ENCODE peak calls at places on chromosomes 4 and X, in six cellular contexts. P is suprapubic skin; D is lung; H is left ventricle myocardium inferior; Z is fibroblast of lung; A is naive thymus-derived CD4-positive, alpha-beta T cell. L is an unnamed sample.
A peak's percentile ranks its signal among the peaks of the same experiment; 100 is the strongest.

GRCh38 chr4:5112333-5112732 is 61.1 kb downstream of the STK32B start:
- DNase-seq in P (no peak), D (no peak), H (no peak), Z (no peak), A (no peak), L (no peak)

GRCh38 chr4:86484241-86484640 is 109.9 kb upstream of the PTPN13 start:
- DNase-seq in P (no peak), D (no peak), H (no peak), Z (peak; percentile 25), A (no peak), L (no peak)

GRCh38 chr4:140764785-140765392 is 8.7 kb upstream of the TBC1D9 start:
- DNase-seq in P (no peak), D (peak; percentile 36), H (no peak), Z (peak; percentile 6), A (no peak), L (no peak)

GRCh38 chr4:848307-848691 is 22.4 kb upstream of the CPLX1 start:
- DNase-seq in P (no peak), D (no peak), H (no peak), Z (no peak), A (no peak), L (no peak)

GRCh38 chr4:24730256-24731001 is 64.9 kb upstream of the SOD3 start:
- DNase-seq in P (peak; percentile 82), D (peak; percentile 56), H (peak; percentile 59), Z (peak; percentile 73), A (no peak), L (peak; percentile 94)

GRCh38 chr4:183304067-183304466 is 16.0 kb downstream of the CLDN22 start:
- DNase-seq in P (no peak), D (no peak), H (no peak), Z (no peak), A (no peak), L (no peak)

GRCh38 chr4:152678841-152679240 is 956 bp downstream of the TMEM154 start:
- DNase-seq in P (no peak), D (no peak), H (no peak), Z (no peak), A (no peak), L (no peak)

GRCh38 chr4:37934096-37934495 is 26.1 kb upstream of the PTTG2 start:
- DNase-seq in P (no peak), D (no peak), H (no peak), Z (no peak), A (no peak), L (no peak)

GRCh38 chr4:121764702-121765367 is at the start of gene SMIM43:
- DNase-seq in P (no peak), D (no peak), H (no peak), Z (peak; percentile 29), A (no peak), L (no peak)

GRCh38 chrX:123081766-123082165 is 102.3 kb upstream of the GRIA3 start:
- DNase-seq in P (no peak), D (no peak), H (no peak), Z (peak; percentile 81), A (no peak), L (no peak)

GRCh38 chr4:167622481-167623240 is 388.4 kb upstream of the SPOCK3 start:
- DNase-seq in P (no peak), D (no peak), H (peak; percentile 19), Z (peak; percentile 20), A (no peak), L (no peak)

GRCh38 chrX:106894392-106894909 is 8.7 kb downstream of the RIPPLY1 start:
- DNase-seq in P (no peak), D (peak; percentile 60), H (no peak), Z (peak; percentile 70), A (peak; percentile 54), L (peak; percentile 58)

GRCh38 chr4:94397635-94398034 is 54.1 kb upstream of the PDLIM5 start:
- DNase-seq in P (no peak), D (no peak), H (no peak), Z (no peak), A (no peak), L (no peak)
- H3K9me3 ChIP-seq in P (no peaks in the 10 kb centered on the region), D (no peaks in the 10 kb centered on the region), H (peaks cover 3% of the 10 kb centered on the region), Z (no peaks in the 10 kb centered on the region), A (no peaks in the 10 kb centered on the region), L (no peaks in the 10 kb centered on the region)

DNA sequence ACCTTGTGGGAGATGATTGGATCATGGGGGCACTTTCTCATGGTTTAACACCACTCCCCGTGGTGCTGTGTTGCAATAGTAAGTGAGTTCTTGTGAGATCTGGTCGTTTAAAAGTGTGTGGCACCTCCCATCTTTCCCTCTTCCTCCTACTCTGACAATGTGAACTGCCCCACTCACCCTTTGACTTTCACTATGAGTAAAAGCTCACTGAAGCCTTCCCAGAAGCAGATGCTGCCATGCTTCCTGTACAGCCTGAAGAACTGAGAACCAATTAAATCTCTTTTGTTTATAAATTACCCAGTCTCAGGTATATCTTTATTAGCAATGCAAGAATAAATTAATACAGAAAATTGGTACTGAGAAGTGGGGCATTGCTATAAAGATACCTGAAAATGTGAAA is 509.6 kb upstream of the CT83 start:
- DNase-seq in P (no peak), D (no peak), H (no peak), Z (no peak), A (no peak), L (no peak)
- H3K9me3 ChIP-seq in P (no peaks in the 10 kb centered on the region), D (peaks cover 8% of the 10 kb centered on the region), H (no peaks in the 10 kb centered on the region), Z (no peaks in the 10 kb centered on the region), A (no peaks in the 10 kb centered on the region), L (no peaks in the 10 kb centered on the region)

DNA sequence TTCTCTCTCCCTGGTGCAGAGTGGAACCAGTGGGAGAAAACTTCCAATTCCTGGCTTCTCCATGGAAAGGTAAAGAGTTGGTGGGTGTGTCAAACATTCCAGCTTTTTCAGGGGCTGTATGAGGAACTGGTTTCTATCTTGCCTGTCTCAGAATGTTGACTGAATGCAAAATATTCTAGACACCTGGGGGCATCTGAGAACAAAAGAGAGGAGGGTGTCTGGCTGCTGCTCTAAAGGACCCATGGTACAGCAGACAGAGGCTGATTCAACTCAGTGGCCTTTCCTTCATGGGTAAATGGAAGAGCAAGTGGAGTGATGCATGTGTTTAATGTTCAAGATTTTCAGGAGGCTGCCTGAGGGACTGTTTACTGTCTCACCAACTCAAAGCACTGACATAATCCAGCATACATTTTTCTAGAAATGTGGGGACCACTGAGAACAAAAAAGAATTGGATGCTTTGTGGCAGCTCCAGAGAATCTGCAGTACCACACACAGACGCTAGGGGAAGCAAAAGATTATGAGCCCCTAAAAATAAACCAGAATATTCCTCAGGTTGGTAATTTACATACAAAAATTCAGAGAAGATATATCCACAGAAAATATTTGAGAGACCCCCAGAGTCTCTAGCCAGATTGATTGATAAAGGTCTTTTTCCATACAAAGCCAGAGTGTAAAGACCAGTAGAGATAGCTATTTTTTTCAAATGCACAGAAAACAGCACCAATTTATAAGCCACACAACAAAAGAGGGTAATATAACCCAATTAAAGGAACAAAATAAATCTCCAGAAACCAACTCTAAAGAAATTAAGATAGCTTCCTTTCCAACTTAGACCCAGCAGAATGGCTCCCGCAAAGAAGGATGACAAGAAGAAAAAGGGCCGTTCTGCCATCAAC is 48.0 kb upstream of the STARD8 start:
- DNase-seq in P (no peak), D (no peak), H (no peak), Z (no peak), A (no peak), L (no peak)
- H3K9me3 ChIP-seq in P (no peaks in the 10 kb centered on the region), D (peaks cover 12% of the 10 kb centered on the region), H (peaks cover 17% of the 10 kb centered on the region), Z (no peaks in the 10 kb centered on the region), A (peaks cover 5% of the 10 kb centered on the region), L (no peaks in the 10 kb centered on the region)

DNA sequence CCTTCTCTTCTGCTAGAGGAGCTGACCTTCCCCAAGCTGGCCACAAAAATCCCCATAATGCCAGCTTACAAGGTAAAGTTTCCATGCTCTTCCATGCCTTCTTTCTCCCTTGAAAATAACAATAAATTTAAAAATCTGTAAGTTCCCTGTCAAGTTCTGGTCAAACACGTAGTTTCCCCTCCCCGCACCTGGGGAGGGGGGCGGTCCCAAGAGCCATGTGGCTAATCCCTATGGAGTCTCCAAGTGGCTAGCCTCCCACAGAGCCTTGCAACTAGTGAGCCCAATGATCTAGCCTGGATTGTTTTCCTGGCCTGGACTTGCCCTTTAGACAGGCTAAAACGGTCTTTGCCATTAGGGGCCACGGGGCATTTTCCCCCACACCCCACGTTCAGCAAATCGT is 2.1 kb upstream of the NRK start:
- DNase-seq in P (no peak), D (no peak), H (no peak), Z (no peak), A (no peak), L (no peak)
- H3K9me3 ChIP-seq in P (no peaks in the 10 kb centered on the region), D (peaks cover 10% of the 10 kb centered on the region), H (no peaks in the 10 kb centered on the region), Z (no peaks in the 10 kb centered on the region), A (no peaks in the 10 kb centered on the region), L (no peaks in the 10 kb centered on the region)

GRCh38 chrX:56309881-56310280 is 77.7 kb downstream of the KLF8 start:
- DNase-seq in P (no peak), D (no peak), H (no peak), Z (no peak), A (no peak), L (no peak)

GRCh38 chrX:56310581-56310980 is 78.4 kb downstream of the KLF8 start:
- DNase-seq in P (no peak), D (no peak), H (no peak), Z (no peak), A (no peak), L (no peak)

GRCh38 chrX:56314334-56314733 is 82.2 kb downstream of the KLF8 start:
- DNase-seq in P (no peak), D (no peak), H (no peak), Z (no peak), A (peak; percentile 11), L (no peak)

GRCh38 chrX:56308726-56309125 is 76.6 kb downstream of the KLF8 start:
- DNase-seq in P (no peak), D (no peak), H (no peak), Z (no peak), A (no peak), L (no peak)

DNA sequence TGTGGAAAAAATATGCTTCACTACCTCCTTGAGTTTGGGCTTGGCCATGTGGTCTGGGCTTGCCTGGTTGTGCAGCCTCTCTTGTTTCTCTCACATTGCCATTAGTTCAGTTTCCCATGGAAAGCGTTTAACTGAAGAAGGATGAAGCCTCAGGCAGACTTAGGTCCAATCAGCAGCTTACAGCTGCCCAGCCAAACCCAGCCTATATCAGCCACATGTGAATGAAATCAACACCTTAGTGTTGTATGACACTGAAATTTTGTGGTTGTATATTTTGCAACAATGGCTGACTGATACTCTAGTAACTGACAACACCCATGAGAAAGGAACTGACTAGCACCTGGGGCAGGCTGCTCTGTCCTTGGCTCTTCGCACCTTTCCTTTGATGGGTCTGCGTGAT is 81.2 kb downstream of the KLF8 start:
- DNase-seq in P (no peak), D (no peak), H (no peak), Z (no peak), A (no peak), L (no peak)
- H3K9me3 ChIP-seq in P (no peaks in the 10 kb centered on the region), D (peaks cover 12% of the 10 kb centered on the region), H (no peaks in the 10 kb centered on the region), Z (no peaks in the 10 kb centered on the region), A (no peaks in the 10 kb centered on the region), L (no peaks in the 10 kb centered on the region)

DNA sequence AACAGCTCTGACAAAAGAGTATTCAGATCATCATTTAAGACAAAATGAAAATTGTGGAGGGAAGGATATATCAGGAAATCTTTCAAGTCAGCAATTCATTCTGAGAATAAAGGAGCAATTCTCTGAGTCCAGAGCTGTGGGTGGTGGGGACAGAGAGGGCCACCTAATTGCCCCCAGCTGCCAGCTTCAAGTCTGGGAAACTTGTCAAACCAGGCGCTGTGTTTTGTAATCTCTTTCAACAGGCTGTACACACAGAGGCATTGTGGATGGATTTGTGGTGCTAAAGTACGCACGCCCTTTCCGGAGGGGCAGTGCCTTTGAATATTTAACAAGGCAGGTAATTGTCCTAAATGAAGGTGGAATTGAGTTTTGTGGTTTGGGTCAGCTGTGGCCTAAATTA is 591.1 kb upstream of the BOD1L1 start:
- DNase-seq in P (no peak), D (no peak), H (no peak), Z (no peak), A (no peak), L (no peak)
- H3K9me3 ChIP-seq in P (no peaks in the 10 kb centered on the region), D (no peaks in the 10 kb centered on the region), H (no peaks in the 10 kb centered on the region), Z (no peaks in the 10 kb centered on the region), A (no peaks in the 10 kb centered on the region), L (peaks cover 1% of the 10 kb centered on the region)

GRCh38 chr4:94782707-94783106 is 25.0 kb downstream of the BMPR1B start:
- DNase-seq in P (no peak), D (no peak), H (no peak), Z (no peak), A (no peak), L (no peak)
- H3K9me3 ChIP-seq in P (peaks cover 3% of the 10 kb centered on the region), D (peaks cover 5% of the 10 kb centered on the region), H (peaks cover 34% of the 10 kb centered on the region), Z (no peaks in the 10 kb centered on the region), A (peaks cover 7% of the 10 kb centered on the region), L (no peaks in the 10 kb centered on the region)

L was measured in aorta.